ENCODE peak calls at places on chromosome 14, in nine cellular contexts. One of them, this sample, is unnamed.

GRCh38 chr14:74852922-74853530 is 22.9 kb downstream of the PROX2 start:
- DNase-seq in right atrium auricular region: no peak
- DNase-seq in cardiac muscle cell: peak
- DNase-seq in mammary epithelial cell: no peak
- DNase-seq in CD4-positive, alpha-beta memory T cell: no peak
- DNase-seq in effector memory CD4-positive, alpha-beta T cell: no peak
- DNase-seq in iPS DF 6.9: no peak
- DNase-seq in CD8-positive, alpha-beta T cell: no peak
- DNase-seq in upper lobe of right lung: no peak
- DNase-seq in this sample: no peak

GRCh38 chr14:103765526-103765925 is 49.9 kb downstream of the ZFYVE21 start:
- DNase-seq in right atrium auricular region: no peak
- DNase-seq in cardiac muscle cell: no peak
- DNase-seq in mammary epithelial cell: no peak
- DNase-seq in CD4-positive, alpha-beta memory T cell: no peak
- DNase-seq in effector memory CD4-positive, alpha-beta T cell: no peak
- DNase-seq in iPS DF 6.9: no peak
- DNase-seq in CD8-positive, alpha-beta T cell: no peak
- DNase-seq in upper lobe of right lung: no peak
- DNase-seq in this sample: no peak

GRCh38 chr14:72742682-72743195 is 151.2 kb downstream of the DPF3 start:
- DNase-seq in right atrium auricular region: peak
- DNase-seq in cardiac muscle cell: no peak
- DNase-seq in mammary epithelial cell: no peak
- DNase-seq in CD4-positive, alpha-beta memory T cell: no peak
- DNase-seq in effector memory CD4-positive, alpha-beta T cell: no peak
- DNase-seq in iPS DF 6.9: no peak
- DNase-seq in CD8-positive, alpha-beta T cell: no peak
- DNase-seq in upper lobe of right lung: no peak
- DNase-seq in this sample: no peak

GRCh38 chr14:74940956-74941565 is 14.3 kb downstream of the PGF start:
- DNase-seq in right atrium auricular region: no peak
- DNase-seq in cardiac muscle cell: no peak
- DNase-seq in mammary epithelial cell: no peak
- DNase-seq in CD4-positive, alpha-beta memory T cell: no peak
- DNase-seq in effector memory CD4-positive, alpha-beta T cell: no peak
- DNase-seq in iPS DF 6.9: no peak
- DNase-seq in CD8-positive, alpha-beta T cell: no peak
- DNase-seq in upper lobe of right lung: no peak
- DNase-seq in this sample: no peak

GRCh38 chr14:94054401-94054800 is 26.6 kb downstream of the DDX24 start:
- DNase-seq in right atrium auricular region: peak
- DNase-seq in cardiac muscle cell: no peak
- DNase-seq in mammary epithelial cell: no peak
- DNase-seq in CD4-positive, alpha-beta memory T cell: no peak
- DNase-seq in effector memory CD4-positive, alpha-beta T cell: no peak
- DNase-seq in iPS DF 6.9: no peak
- DNase-seq in CD8-positive, alpha-beta T cell: no peak
- DNase-seq in upper lobe of right lung: no peak
- DNase-seq in this sample: no peak

GRCh38 chr14:57501039-57501557 is 7.4 kb upstream of the CCDC198 start:
- DNase-seq in right atrium auricular region: no peak
- DNase-seq in cardiac muscle cell: no peak
- DNase-seq in mammary epithelial cell: peak
- DNase-seq in CD4-positive, alpha-beta memory T cell: no peak
- DNase-seq in effector memory CD4-positive, alpha-beta T cell: no peak
- DNase-seq in iPS DF 6.9: no peak
- DNase-seq in CD8-positive, alpha-beta T cell: no peak
- DNase-seq in upper lobe of right lung: no peak
- DNase-seq in this sample: no peak

GRCh38 chr14:34997762-34998161 is 15.0 kb downstream of the SRP54 start:
- DNase-seq in right atrium auricular region: no peak
- DNase-seq in cardiac muscle cell: peak
- DNase-seq in mammary epithelial cell: no peak
- DNase-seq in CD4-positive, alpha-beta memory T cell: no peak
- DNase-seq in effector memory CD4-positive, alpha-beta T cell: no peak
- DNase-seq in iPS DF 6.9: no peak
- DNase-seq in CD8-positive, alpha-beta T cell: no peak
- DNase-seq in upper lobe of right lung: no peak
- DNase-seq in this sample: no peak

GRCh38 chr14:42683690-42684089 is 1077.0 kb downstream of the LRFN5 start:
- DNase-seq in right atrium auricular region: no peak
- DNase-seq in cardiac muscle cell: peak
- DNase-seq in mammary epithelial cell: no peak
- DNase-seq in CD4-positive, alpha-beta memory T cell: no peak
- DNase-seq in effector memory CD4-positive, alpha-beta T cell: no peak
- DNase-seq in iPS DF 6.9: no peak
- DNase-seq in CD8-positive, alpha-beta T cell: no peak
- DNase-seq in upper lobe of right lung: no peak
- DNase-seq in this sample: no peak

GRCh38 chr14:84554136-84554535 is 975.8 kb upstream of the FLRT2 start:
- DNase-seq in right atrium auricular region: no peak
- DNase-seq in cardiac muscle cell: no peak
- DNase-seq in mammary epithelial cell: no peak
- DNase-seq in CD4-positive, alpha-beta memory T cell: no peak
- DNase-seq in effector memory CD4-positive, alpha-beta T cell: no peak
- DNase-seq in iPS DF 6.9: no peak
- DNase-seq in CD8-positive, alpha-beta T cell: no peak
- DNase-seq in upper lobe of right lung: no peak
- DNase-seq in this sample: no peak

GRCh38 chr14:73599494-73599893 is 7.8 kb downstream of the ACOT4 start:
- DNase-seq in right atrium auricular region: no peak
- DNase-seq in cardiac muscle cell: no peak
- DNase-seq in mammary epithelial cell: no peak
- DNase-seq in CD4-positive, alpha-beta memory T cell: no peak
- DNase-seq in effector memory CD4-positive, alpha-beta T cell: no peak
- DNase-seq in iPS DF 6.9: no peak
- DNase-seq in CD8-positive, alpha-beta T cell: no peak
- DNase-seq in upper lobe of right lung: no peak
- DNase-seq in this sample: no peak

GRCh38 chr14:77872971-77873370 is 73.1 kb downstream of the ADCK1 start:
- DNase-seq in right atrium auricular region: no peak
- DNase-seq in cardiac muscle cell: no peak
- DNase-seq in mammary epithelial cell: no peak
- DNase-seq in CD4-positive, alpha-beta memory T cell: no peak
- DNase-seq in effector memory CD4-positive, alpha-beta T cell: no peak
- DNase-seq in iPS DF 6.9: no peak
- DNase-seq in CD8-positive, alpha-beta T cell: no peak
- DNase-seq in upper lobe of right lung: no peak
- DNase-seq in this sample: no peak

GRCh38 chr14:85300119-85300518 is 229.8 kb upstream of the FLRT2 start:
- DNase-seq in right atrium auricular region: no peak
- DNase-seq in cardiac muscle cell: no peak
- DNase-seq in mammary epithelial cell: no peak
- DNase-seq in CD4-positive, alpha-beta memory T cell: no peak
- DNase-seq in effector memory CD4-positive, alpha-beta T cell: no peak
- DNase-seq in iPS DF 6.9: no peak
- DNase-seq in CD8-positive, alpha-beta T cell: no peak
- DNase-seq in upper lobe of right lung: no peak
- DNase-seq in this sample: no peak

GRCh38 chr14:74380845-74381244 is 32.6 kb downstream of the VRTN start:
- DNase-seq in right atrium auricular region: no peak
- DNase-seq in cardiac muscle cell: no peak
- DNase-seq in mammary epithelial cell: no peak
- DNase-seq in CD4-positive, alpha-beta memory T cell: no peak
- DNase-seq in effector memory CD4-positive, alpha-beta T cell: no peak
- DNase-seq in iPS DF 6.9: no peak
- DNase-seq in CD8-positive, alpha-beta T cell: no peak
- DNase-seq in upper lobe of right lung: peak
- DNase-seq in this sample: no peak

GRCh38 chr14:67187826-67188225 is 1.4 kb upstream of the GARIN2 start:
- DNase-seq in right atrium auricular region: no peak
- DNase-seq in cardiac muscle cell: peak
- DNase-seq in mammary epithelial cell: peak
- DNase-seq in CD4-positive, alpha-beta memory T cell: no peak
- DNase-seq in effector memory CD4-positive, alpha-beta T cell: no peak
- DNase-seq in iPS DF 6.9: no peak
- DNase-seq in CD8-positive, alpha-beta T cell: no peak
- DNase-seq in upper lobe of right lung: no peak
- DNase-seq in this sample: no peak

GRCh38 chr14:75854247-75854799 is 127.5 kb downstream of the TGFB3 start:
- DNase-seq in right atrium auricular region: no peak
- DNase-seq in cardiac muscle cell: no peak
- DNase-seq in mammary epithelial cell: no peak
- DNase-seq in CD4-positive, alpha-beta memory T cell: no peak
- DNase-seq in effector memory CD4-positive, alpha-beta T cell: no peak
- DNase-seq in iPS DF 6.9: no peak
- DNase-seq in CD8-positive, alpha-beta T cell: no peak
- DNase-seq in upper lobe of right lung: no peak
- DNase-seq in this sample: no peak

GRCh38 chr14:51335521-51335920 is 95.5 kb downstream of the TMX1 start:
- DNase-seq in right atrium auricular region: peak
- DNase-seq in cardiac muscle cell: peak
- DNase-seq in mammary epithelial cell: no peak
- DNase-seq in CD4-positive, alpha-beta memory T cell: no peak
- DNase-seq in effector memory CD4-positive, alpha-beta T cell: no peak
- DNase-seq in iPS DF 6.9: no peak
- DNase-seq in CD8-positive, alpha-beta T cell: no peak
- DNase-seq in upper lobe of right lung: no peak
- DNase-seq in this sample: no peak

GRCh38 chr14:50055461-50056228 is 60.7 kb downstream of the VCPKMT start:
- DNase-seq in right atrium auricular region: no peak
- DNase-seq in cardiac muscle cell: no peak
- DNase-seq in mammary epithelial cell: no peak
- DNase-seq in CD4-positive, alpha-beta memory T cell: no peak
- DNase-seq in effector memory CD4-positive, alpha-beta T cell: no peak
- DNase-seq in iPS DF 6.9: no peak
- DNase-seq in CD8-positive, alpha-beta T cell: no peak
- DNase-seq in upper lobe of right lung: peak
- DNase-seq in this sample: no peak

GRCh38 chr14:100474176-100474575 is 113.0 kb downstream of the BEGAIN start:
- DNase-seq in right atrium auricular region: no peak
- DNase-seq in cardiac muscle cell: no peak
- DNase-seq in mammary epithelial cell: no peak
- DNase-seq in CD4-positive, alpha-beta memory T cell: no peak
- DNase-seq in effector memory CD4-positive, alpha-beta T cell: no peak
- DNase-seq in iPS DF 6.9: no peak
- DNase-seq in CD8-positive, alpha-beta T cell: no peak
- DNase-seq in upper lobe of right lung: no peak
- DNase-seq in this sample: no peak

GRCh38 chr14:26963696-26964095 is 365.9 kb upstream of the NOVA1 start:
- DNase-seq in right atrium auricular region: no peak
- DNase-seq in cardiac muscle cell: peak
- DNase-seq in mammary epithelial cell: no peak
- DNase-seq in CD4-positive, alpha-beta memory T cell: no peak
- DNase-seq in effector memory CD4-positive, alpha-beta T cell: no peak
- DNase-seq in iPS DF 6.9: no peak
- DNase-seq in CD8-positive, alpha-beta T cell: no peak
- DNase-seq in upper lobe of right lung: no peak
- DNase-seq in this sample: no peak

GRCh38 chr14:89466939-89467338 is 49.9 kb upstream of the FOXN3 start:
- DNase-seq in right atrium auricular region: no peak
- DNase-seq in cardiac muscle cell: peak
- DNase-seq in mammary epithelial cell: no peak
- DNase-seq in CD4-positive, alpha-beta memory T cell: no peak
- DNase-seq in effector memory CD4-positive, alpha-beta T cell: no peak
- DNase-seq in iPS DF 6.9: no peak
- DNase-seq in CD8-positive, alpha-beta T cell: no peak
- DNase-seq in upper lobe of right lung: no peak
- DNase-seq in this sample: no peak

GRCh38 chr14:36856095-36856878 is 194.6 kb downstream of the PAX9 start:
- DNase-seq in right atrium auricular region: no peak
- DNase-seq in cardiac muscle cell: no peak
- DNase-seq in mammary epithelial cell: no peak
- DNase-seq in CD4-positive, alpha-beta memory T cell: no peak
- DNase-seq in effector memory CD4-positive, alpha-beta T cell: no peak
- DNase-seq in iPS DF 6.9: no peak
- DNase-seq in CD8-positive, alpha-beta T cell: no peak
- DNase-seq in upper lobe of right lung: no peak
- DNase-seq in this sample: no peak
- H3K27ac ChIP-seq in right atrium auricular region: no peak
- H3K27ac ChIP-seq in cardiac muscle cell: no peak
- H3K27ac ChIP-seq in mammary epithelial cell: no peak
- H3K27ac ChIP-seq in CD4-positive, alpha-beta memory T cell: no peak
- H3K27ac ChIP-seq in effector memory CD4-positive, alpha-beta T cell: no peak
- H3K27ac ChIP-seq in iPS DF 6.9: no peak
- H3K27ac ChIP-seq in CD8-positive, alpha-beta T cell: no peak
- H3K27ac ChIP-seq in upper lobe of right lung: no peak
- H3K27ac ChIP-seq in this sample: no peak

DNA sequence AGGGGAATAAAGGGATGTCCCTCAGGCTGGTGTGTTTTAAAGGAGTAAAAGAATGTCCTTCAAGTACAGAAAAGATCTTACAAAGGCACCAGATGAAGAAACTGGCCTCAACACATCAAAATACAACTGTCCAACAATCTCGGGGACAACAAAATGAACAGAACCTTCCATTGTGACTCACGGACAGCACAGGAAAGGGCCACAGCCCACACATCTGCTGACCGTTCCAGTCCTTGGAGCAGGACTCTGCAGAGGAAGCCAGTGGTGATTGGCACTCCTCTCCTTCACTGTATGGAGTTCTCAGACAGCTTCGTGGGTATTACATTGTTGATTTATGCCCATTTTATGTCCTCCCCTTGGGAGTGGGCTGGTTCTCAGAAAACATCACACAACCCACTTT is 32.4 kb upstream of the TC2N start:
- DNase-seq in right atrium auricular region: no peak
- DNase-seq in cardiac muscle cell: no peak
- DNase-seq in mammary epithelial cell: no peak
- DNase-seq in CD4-positive, alpha-beta memory T cell: no peak
- DNase-seq in effector memory CD4-positive, alpha-beta T cell: no peak
- DNase-seq in iPS DF 6.9: no peak
- DNase-seq in CD8-positive, alpha-beta T cell: no peak
- DNase-seq in upper lobe of right lung: no peak
- DNase-seq in this sample: no peak
- H3K27ac ChIP-seq in right atrium auricular region: peak
- H3K27ac ChIP-seq in cardiac muscle cell: no peak
- H3K27ac ChIP-seq in mammary epithelial cell: no peak
- H3K27ac ChIP-seq in CD4-positive, alpha-beta memory T cell: no peak
- H3K27ac ChIP-seq in effector memory CD4-positive, alpha-beta T cell: no peak
- H3K27ac ChIP-seq in iPS DF 6.9: no peak
- H3K27ac ChIP-seq in CD8-positive, alpha-beta T cell: no peak
- H3K27ac ChIP-seq in upper lobe of right lung: peak
- H3K27ac ChIP-seq in this sample: no peak

GRCh38 chr14:21011136-21011535 is 12.0 kb downstream of the SLC39A2 start:
- DNase-seq in right atrium auricular region: no peak
- DNase-seq in cardiac muscle cell: no peak
- DNase-seq in mammary epithelial cell: no peak
- DNase-seq in CD4-positive, alpha-beta memory T cell: no peak
- DNase-seq in effector memory CD4-positive, alpha-beta T cell: no peak
- DNase-seq in iPS DF 6.9: no peak
- DNase-seq in CD8-positive, alpha-beta T cell: no peak
- DNase-seq in upper lobe of right lung: no peak
- DNase-seq in this sample: no peak
- H3K27ac ChIP-seq in right atrium auricular region: no peak
- H3K27ac ChIP-seq in cardiac muscle cell: no peak
- H3K27ac ChIP-seq in mammary epithelial cell: no peak
- H3K27ac ChIP-seq in CD4-positive, alpha-beta memory T cell: no peak
- H3K27ac ChIP-seq in effector memory CD4-positive, alpha-beta T cell: no peak
- H3K27ac ChIP-seq in iPS DF 6.9: no peak
- H3K27ac ChIP-seq in CD8-positive, alpha-beta T cell: no peak
- H3K27ac ChIP-seq in upper lobe of right lung: no peak
- H3K27ac ChIP-seq in this sample: no peak

DNA sequence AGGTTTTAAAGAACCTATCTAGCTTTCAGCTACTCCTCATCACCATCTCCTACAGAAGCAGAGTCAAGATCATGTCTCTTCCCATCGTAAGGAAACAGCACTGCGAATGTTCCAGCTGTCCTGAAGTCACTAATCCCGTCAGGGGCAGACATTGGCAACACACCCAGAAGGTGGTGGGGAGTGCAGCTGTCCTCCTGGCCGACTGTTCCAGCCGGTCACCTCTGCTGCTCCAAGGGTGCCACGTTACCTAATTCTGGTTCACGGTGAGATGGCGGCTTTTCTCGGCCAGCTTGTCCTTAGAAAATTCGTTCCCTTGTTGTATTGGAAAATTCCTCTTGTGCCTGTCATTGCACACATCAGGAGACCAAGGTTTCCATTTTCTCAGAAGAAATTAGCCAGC is 196.2 kb downstream of the ZFP36L1 start:
- DNase-seq in right atrium auricular region: no peak
- DNase-seq in cardiac muscle cell: no peak
- DNase-seq in mammary epithelial cell: no peak
- DNase-seq in CD4-positive, alpha-beta memory T cell: no peak
- DNase-seq in effector memory CD4-positive, alpha-beta T cell: no peak
- DNase-seq in iPS DF 6.9: no peak
- DNase-seq in CD8-positive, alpha-beta T cell: no peak
- DNase-seq in upper lobe of right lung: peak
- DNase-seq in this sample: no peak
- H3K27ac ChIP-seq in right atrium auricular region: no peak
- H3K27ac ChIP-seq in cardiac muscle cell: no peak
- H3K27ac ChIP-seq in mammary epithelial cell: no peak
- H3K27ac ChIP-seq in CD4-positive, alpha-beta memory T cell: no peak
- H3K27ac ChIP-seq in effector memory CD4-positive, alpha-beta T cell: no peak
- H3K27ac ChIP-seq in iPS DF 6.9: no peak
- H3K27ac ChIP-seq in CD8-positive, alpha-beta T cell: no peak
- H3K27ac ChIP-seq in upper lobe of right lung: no peak
- H3K27ac ChIP-seq in this sample: no peak